ENCODE peak calls at places on chromosome 18, in four cellular contexts. One of them, this sample, is unnamed.
A peak's percentile ranks its signal among the peaks of the same experiment; 100 is the strongest.

GRCh38 chr18:40055262-40055661 is 1899.8 kb upstream of the PIK3C3 start:
- DNase-seq in OCI-LY7: no peak
- DNase-seq in adrenal gland: no peak
- DNase-seq in choroid plexus epithelial cell: peak; percentile 18
- DNase-seq in this sample: no peak

GRCh38 chr18:58605027-58606020 is 23.6 kb downstream of the ALPK2 start:
- DNase-seq in OCI-LY7: no peak
- DNase-seq in choroid plexus epithelial cell: peak; percentile 94
- DNase-seq in adrenal gland: no peak
- DNase-seq in this sample: no peak

GRCh38 chr18:13112982-13113381 is 105.6 kb upstream of the LDLRAD4 start:
- DNase-seq in adrenal gland: peak; percentile 51
- DNase-seq in choroid plexus epithelial cell: peak; percentile 76
- DNase-seq in OCI-LY7: no peak
- DNase-seq in this sample: no peak

GRCh38 chr18:42045346-42045745 is 90.3 kb downstream of the PIK3C3 start:
- DNase-seq in OCI-LY7: no peak
- DNase-seq in choroid plexus epithelial cell: peak; percentile 62
- DNase-seq in adrenal gland: no peak
- DNase-seq in this sample: no peak

GRCh38 chr18:46169464-46169941 is 65.3 kb downstream of the HAUS1 start:
- DNase-seq in choroid plexus epithelial cell: peak; percentile 89
- DNase-seq in adrenal gland: peak; percentile 42
- DNase-seq in OCI-LY7: no peak
- DNase-seq in this sample: no peak

GRCh38 chr18:28916436-28916835 is 739.5 kb upstream of the CDH2 start:
- DNase-seq in OCI-LY7: no peak
- DNase-seq in adrenal gland: no peak
- DNase-seq in choroid plexus epithelial cell: no peak
- DNase-seq in this sample: no peak

GRCh38 chr18:78376036-78376435 is 603.6 kb upstream of the SALL3 start:
- DNase-seq in adrenal gland: no peak
- DNase-seq in OCI-LY7: no peak
- DNase-seq in choroid plexus epithelial cell: no peak
- DNase-seq in this sample: no peak

GRCh38 chr18:31400191-31400590 is 23.6 kb downstream of the DSG4 start:
- DNase-seq in OCI-LY7: no peak
- DNase-seq in choroid plexus epithelial cell: no peak
- DNase-seq in adrenal gland: no peak
- DNase-seq in this sample: no peak

GRCh38 chr18:50716902-50717301 is 102.9 kb downstream of the MRO start:
- DNase-seq in choroid plexus epithelial cell: no peak
- DNase-seq in OCI-LY7: no peak
- DNase-seq in adrenal gland: no peak
- DNase-seq in this sample: no peak

GRCh38 chr18:13124411-13124810 is 94.1 kb upstream of the LDLRAD4 start:
- DNase-seq in adrenal gland: no peak
- DNase-seq in choroid plexus epithelial cell: no peak
- DNase-seq in OCI-LY7: no peak
- DNase-seq in this sample: no peak

GRCh38 chr18:12079504-12080237 is 14.0 kb upstream of the ANKRD62 start:
- DNase-seq in OCI-LY7: no peak
- DNase-seq in adrenal gland: no peak
- DNase-seq in choroid plexus epithelial cell: peak; percentile 87
- DNase-seq in this sample: no peak

GRCh38 chr18:79019876-79020275 is 40.3 kb downstream of the SALL3 start:
- DNase-seq in adrenal gland: no peak
- DNase-seq in OCI-LY7: no peak
- DNase-seq in choroid plexus epithelial cell: no peak
- DNase-seq in this sample: no peak

GRCh38 chr18:65206551-65207260 is 544.1 kb upstream of the CDH7 start:
- DNase-seq in OCI-LY7: no peak
- DNase-seq in adrenal gland: no peak
- DNase-seq in choroid plexus epithelial cell: no peak
- DNase-seq in this sample: no peak

GRCh38 chr18:32383040-32383819 is 87.5 kb downstream of the GAREM1 start:
- DNase-seq in OCI-LY7: no peak
- DNase-seq in choroid plexus epithelial cell: peak; percentile 97
- DNase-seq in adrenal gland: peak; percentile 36
- DNase-seq in this sample: no peak

GRCh38 chr18:6616981-6617380 is 112.5 kb upstream of the ARHGAP28 start:
- DNase-seq in choroid plexus epithelial cell: peak; percentile 52
- DNase-seq in adrenal gland: no peak
- DNase-seq in OCI-LY7: no peak
- DNase-seq in this sample: no peak

GRCh38 chr18:13726972-13727331 is 479 bp downstream of the RNMT start:
- DNase-seq in adrenal gland: peak; percentile 69
- DNase-seq in OCI-LY7: peak; percentile 26
- DNase-seq in choroid plexus epithelial cell: peak; percentile 70
- DNase-seq in this sample: no peak

GRCh38 chr18:7897119-7897518 is 330.0 kb downstream of the PTPRM start:
- DNase-seq in OCI-LY7: no peak
- DNase-seq in choroid plexus epithelial cell: no peak
- DNase-seq in adrenal gland: no peak
- DNase-seq in this sample: no peak

GRCh38 chr18:76425299-76426101 is 69.5 kb downstream of the ZNF516 start:
- DNase-seq in OCI-LY7: no peak
- DNase-seq in choroid plexus epithelial cell: peak; percentile 41
- DNase-seq in adrenal gland: peak; percentile 13
- DNase-seq in this sample: no peak

GRCh38 chr18:50272593-50272992 is 6.3 kb upstream of the CFAP53 start:
- DNase-seq in adrenal gland: no peak
- DNase-seq in choroid plexus epithelial cell: no peak
- DNase-seq in OCI-LY7: no peak
- DNase-seq in this sample: no peak

GRCh38 chr18:79411614-79412526 is 16.1 kb downstream of the NFATC1 start:
- DNase-seq in OCI-LY7: no peak
- DNase-seq in choroid plexus epithelial cell: peak; percentile 61
- DNase-seq in adrenal gland: no peak
- DNase-seq in this sample: no peak

GRCh38 chr18:8029061-8029460 is 461.9 kb downstream of the PTPRM start:
- DNase-seq in OCI-LY7: no peak
- DNase-seq in choroid plexus epithelial cell: no peak
- DNase-seq in adrenal gland: no peak
- DNase-seq in this sample: no peak

DNA sequence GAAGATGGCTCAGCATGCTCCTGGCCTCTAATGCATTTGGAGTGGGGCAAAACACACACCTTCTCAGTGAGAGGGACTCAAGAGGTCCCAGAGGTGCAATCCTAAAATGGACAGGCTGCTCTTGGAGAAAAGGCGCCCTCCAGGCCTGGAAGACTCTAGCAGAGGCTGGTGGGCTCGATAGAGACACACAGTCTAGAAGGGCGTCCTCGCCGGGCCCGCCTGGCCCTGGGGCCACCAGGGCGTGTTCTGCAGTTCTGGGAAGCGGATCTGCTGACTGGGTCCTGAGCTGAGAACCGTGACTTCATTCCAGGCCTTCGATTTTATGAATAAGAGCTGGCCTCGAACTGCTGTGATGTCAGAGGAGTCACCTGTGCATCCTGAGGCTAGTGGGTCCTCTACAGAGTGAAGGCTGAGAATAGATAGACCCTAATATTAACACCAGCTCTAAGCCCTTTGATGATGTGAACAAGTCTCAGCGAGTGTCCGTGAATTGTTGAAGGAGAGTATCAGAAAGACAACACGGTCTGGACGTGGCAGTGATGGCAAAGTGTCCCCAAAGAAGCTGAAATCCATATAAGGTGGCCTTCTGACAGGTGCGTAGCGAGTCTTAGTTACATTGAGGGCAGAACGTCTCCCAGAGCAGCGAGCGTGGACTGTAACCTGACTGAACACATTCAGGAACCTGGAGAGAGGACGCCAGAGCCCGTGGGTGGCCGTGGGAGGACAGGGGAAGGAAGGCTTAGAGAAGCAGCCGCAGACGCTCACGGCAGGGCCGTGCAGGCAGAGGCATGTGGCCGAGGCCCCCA is 136.9 kb downstream of the PTGR3 start:
- DNase-seq in adrenal gland: no peak
- DNase-seq in OCI-LY7: no peak
- DNase-seq in choroid plexus epithelial cell: no peak
- DNase-seq in this sample: no peak
- H3K4me3 ChIP-seq in adrenal gland: no peak overlapping the region
- H3K4me3 ChIP-seq in OCI-LY7: no peak overlapping the region
- H3K4me3 ChIP-seq in choroid plexus epithelial cell: no peak overlapping the region
- H3K4me3 ChIP-seq in this sample: no peak overlapping the region

GRCh38 chr18:9477509-9477908 is 2.2 kb downstream of the RALBP1 start:
- DNase-seq in adrenal gland: no peak
- DNase-seq in OCI-LY7: no peak
- DNase-seq in choroid plexus epithelial cell: no peak
- DNase-seq in this sample: no peak
- H3K4me3 ChIP-seq in adrenal gland: no peak overlapping the region
- H3K4me3 ChIP-seq in OCI-LY7: peak overlapping the region; percentile 99
- H3K4me3 ChIP-seq in choroid plexus epithelial cell: no peak overlapping the region
- H3K4me3 ChIP-seq in this sample: no peak overlapping the region

DNA sequence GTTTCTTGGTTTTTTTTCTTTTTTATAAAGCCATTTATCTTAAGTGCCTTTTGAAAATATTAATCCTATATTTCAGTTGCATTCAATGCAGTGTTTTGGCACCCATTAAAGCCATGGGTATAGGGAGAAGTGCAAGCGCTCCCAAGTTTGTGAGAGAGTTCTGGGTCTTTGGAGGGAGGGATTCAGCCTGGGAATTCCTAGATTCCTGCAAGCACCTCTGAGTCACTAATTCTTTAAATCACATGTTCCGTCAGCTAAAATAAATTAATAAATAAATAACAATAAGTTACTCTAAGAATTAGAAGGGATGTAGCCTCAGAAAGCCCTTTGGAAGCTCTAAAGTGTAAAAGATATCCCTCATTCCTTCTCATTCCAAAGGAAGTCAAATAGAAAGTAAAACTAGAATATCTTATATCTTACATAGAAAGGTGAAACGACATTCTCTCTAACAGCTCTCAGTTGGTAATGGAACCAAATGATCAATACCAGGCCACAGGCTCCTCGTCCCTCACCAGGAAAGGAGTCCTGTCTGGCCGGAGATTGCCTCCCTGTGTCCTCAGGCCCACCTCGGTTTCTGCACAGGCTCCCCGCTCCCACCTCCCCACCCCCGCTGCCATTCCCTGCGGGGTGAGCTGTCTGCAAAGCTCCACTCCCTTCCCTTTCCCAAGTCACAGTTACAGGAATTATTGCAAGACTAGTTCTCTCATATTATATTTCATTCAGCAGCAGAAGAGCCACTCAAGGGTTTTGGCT is 222.3 kb upstream of the RBBP8 start:
- DNase-seq in OCI-LY7: no peak
- DNase-seq in adrenal gland: peak; percentile 43
- DNase-seq in choroid plexus epithelial cell: peak; percentile 69
- DNase-seq in this sample: no peak
- H3K4me3 ChIP-seq in OCI-LY7: no peak overlapping the region
- H3K4me3 ChIP-seq in adrenal gland: no peak overlapping the region
- H3K4me3 ChIP-seq in choroid plexus epithelial cell: peak overlapping the region; percentile 61
- H3K4me3 ChIP-seq in this sample: no peak overlapping the region

GRCh38 chr18:26225915-26226228 is 373 bp upstream of the TAF4B start:
- DNase-seq in choroid plexus epithelial cell: no peak
- DNase-seq in OCI-LY7: no peak
- DNase-seq in adrenal gland: no peak
- DNase-seq in this sample: no peak
- H3K4me3 ChIP-seq in choroid plexus epithelial cell: peak overlapping the region; percentile 89
- H3K4me3 ChIP-seq in OCI-LY7: peak overlapping the region; percentile 80
- H3K4me3 ChIP-seq in adrenal gland: peak overlapping the region; percentile 71
- H3K4me3 ChIP-seq in this sample: peak overlapping the region; percentile 64

GRCh38 chr18:24421831-24422230 is 4.6 kb upstream of the IMPACT start:
- DNase-seq in OCI-LY7: no peak
- DNase-seq in adrenal gland: no peak
- DNase-seq in choroid plexus epithelial cell: no peak
- DNase-seq in this sample: no peak
- H3K4me3 ChIP-seq in OCI-LY7: no peak overlapping the region
- H3K4me3 ChIP-seq in adrenal gland: no peak overlapping the region
- H3K4me3 ChIP-seq in choroid plexus epithelial cell: no peak overlapping the region
- H3K4me3 ChIP-seq in this sample: no peak overlapping the region

GRCh38 chr18:33588361-33588760 is 10.3 kb downstream of the ASXL3 start:
- DNase-seq in OCI-LY7: no peak
- DNase-seq in choroid plexus epithelial cell: no peak
- DNase-seq in adrenal gland: no peak
- DNase-seq in this sample: no peak

GRCh38 chr18:33580540-33580939 is 2.5 kb downstream of the ASXL3 start:
- DNase-seq in choroid plexus epithelial cell: no peak
- DNase-seq in adrenal gland: no peak
- DNase-seq in OCI-LY7: no peak
- DNase-seq in this sample: no peak

GRCh38 chr18:33581816-33582215 is 3.8 kb downstream of the ASXL3 start:
- DNase-seq in OCI-LY7: no peak
- DNase-seq in choroid plexus epithelial cell: no peak
- DNase-seq in adrenal gland: no peak
- DNase-seq in this sample: no peak

GRCh38 chr18:33583901-33584300 is 5.9 kb downstream of the ASXL3 start:
- DNase-seq in choroid plexus epithelial cell: no peak
- DNase-seq in adrenal gland: no peak
- DNase-seq in OCI-LY7: peak; percentile 57
- DNase-seq in this sample: no peak

GRCh38 chr18:33584845-33585775 is 7.1 kb downstream of the ASXL3 start:
- DNase-seq in OCI-LY7: no peak
- DNase-seq in choroid plexus epithelial cell: no peak
- DNase-seq in adrenal gland: no peak
- DNase-seq in this sample: no peak
- H3K4me3 ChIP-seq in OCI-LY7: no peak overlapping the region
- H3K4me3 ChIP-seq in choroid plexus epithelial cell: no peak overlapping the region
- H3K4me3 ChIP-seq in adrenal gland: no peak overlapping the region
- H3K4me3 ChIP-seq in this sample: no peak overlapping the region

GRCh38 chr18:59751186-59751585 is 54.0 kb upstream of the CCBE1 start:
- DNase-seq in OCI-LY7: no peak
- DNase-seq in adrenal gland: no peak
- DNase-seq in choroid plexus epithelial cell: no peak
- DNase-seq in this sample: no peak
- H3K4me3 ChIP-seq in OCI-LY7: no peak overlapping the region
- H3K4me3 ChIP-seq in adrenal gland: no peak overlapping the region
- H3K4me3 ChIP-seq in choroid plexus epithelial cell: no peak overlapping the region
- H3K4me3 ChIP-seq in this sample: no peak overlapping the region

GRCh38 chr18:63220903-63221302 is 98.7 kb downstream of the BCL2 start:
- DNase-seq in adrenal gland: no peak
- DNase-seq in choroid plexus epithelial cell: no peak
- DNase-seq in OCI-LY7: no peak
- DNase-seq in this sample: no peak

GRCh38 chr18:63223837-63224236 is 95.7 kb downstream of the BCL2 start:
- DNase-seq in choroid plexus epithelial cell: no peak
- DNase-seq in OCI-LY7: no peak
- DNase-seq in adrenal gland: no peak
- DNase-seq in this sample: no peak

GRCh38 chr18:63225434-63225833 is 94.1 kb downstream of the BCL2 start:
- DNase-seq in adrenal gland: no peak
- DNase-seq in choroid plexus epithelial cell: no peak
- DNase-seq in OCI-LY7: no peak
- DNase-seq in this sample: no peak

DNA sequence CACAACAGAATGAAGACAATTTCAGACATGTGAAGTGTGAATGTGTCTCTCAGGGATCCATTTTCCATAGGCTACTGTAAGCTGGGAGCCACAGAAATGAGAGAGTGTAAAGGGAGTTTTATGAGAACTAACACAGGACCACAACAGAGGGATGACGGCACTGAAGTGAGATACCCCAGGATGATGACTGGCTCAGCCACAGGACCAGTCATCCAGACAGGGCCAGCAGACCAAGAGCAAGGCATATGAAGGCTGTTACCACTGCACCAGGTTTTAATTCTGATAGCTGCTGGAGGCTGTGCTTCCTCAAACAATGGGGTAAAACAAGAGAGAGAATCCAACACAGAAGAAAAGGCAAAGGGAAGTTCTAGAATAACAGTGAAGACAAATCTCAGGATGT is 95.0 kb downstream of the BCL2 start:
- DNase-seq in OCI-LY7: no peak
- DNase-seq in choroid plexus epithelial cell: no peak
- DNase-seq in adrenal gland: no peak
- DNase-seq in this sample: no peak
- H3K4me3 ChIP-seq in OCI-LY7: no peak overlapping the region
- H3K4me3 ChIP-seq in choroid plexus epithelial cell: no peak overlapping the region
- H3K4me3 ChIP-seq in adrenal gland: no peak overlapping the region
- H3K4me3 ChIP-seq in this sample: no peak overlapping the region